ENCODE peak calls at places on chromosomes 4 and X, in ten cellular contexts. U, W, S, M, I, E, J, Z, C and Q are unnamed samples.

GRCh38 chr4:13907255-13907751 is 279.8 kb upstream of the BOD1L1 start:
- DNase-seq in U (no peak), W (no peak), S (no peak), M (no peak), I (no peak), E (peak; percentile 97), J (no peak), Z (peak; percentile 65), C (no peak), Q (peak; percentile 88)

GRCh38 chrX:78619829-78620228 is 39.3 kb downstream of the RTL3 start:
- DNase-seq in U (peak; percentile 42), W (no peak), S (no peak), M (no peak), I (peak; percentile 41), E (peak; percentile 32), J (no peak), Z (no peak), C (no peak), Q (no peak)

GRCh38 chr4:25031077-25031606 is 396 bp upstream of the LGI2 start:
- DNase-seq in U (peak; percentile 32), W (no peak), S (no peak), M (peak; percentile 22), I (peak; percentile 14), E (no peak), J (peak; percentile 83), Z (peak; percentile 43), C (no peak), Q (no peak)

GRCh38 chr4:65508169-65508568 is 162.1 kb downstream of the EPHA5 start:
- DNase-seq in U (no peak), W (no peak), S (no peak), M (no peak), I (no peak), E (peak; percentile 62), J (no peak), Z (no peak), C (no peak), Q (peak; percentile 62)

GRCh38 chr4:114263233-114263632 is 283.8 kb upstream of the ARSJ start:
- DNase-seq in U (no peak), W (no peak), S (no peak), M (no peak), I (no peak), E (peak; percentile 29), J (no peak), Z (no peak), C (no peak), Q (no peak)

GRCh38 chr4:152734015-152734698 is 45.4 kb downstream of the TIGD4 start:
- DNase-seq in U (no peak), W (no peak), S (no peak), M (no peak), I (no peak), E (no peak), J (no peak), Z (peak; percentile 47), C (no peak), Q (no peak)

GRCh38 chr4:106344324-106344970 is 24.1 kb downstream of the GIMD1 start:
- DNase-seq in U (no peak), W (no peak), S (no peak), M (no peak), I (no peak), E (peak; percentile 50), J (no peak), Z (no peak), C (no peak), Q (no peak)

GRCh38 chr4:10611673-10612072 is 72.9 kb downstream of the CLNK start:
- DNase-seq in U (peak; percentile 19), W (no peak), S (no peak), M (no peak), I (no peak), E (peak; percentile 94), J (no peak), Z (peak; percentile 92), C (peak; percentile 65), Q (no peak)

GRCh38 chrX:116749943-116750342 is 287.2 kb upstream of the CT83 start:
- DNase-seq in U (no peak), W (no peak), S (no peak), M (no peak), I (no peak), E (no peak), J (no peak), Z (peak; percentile 0), C (no peak), Q (peak; percentile 64)

GRCh38 chr4:2280531-2281300 is 18.8 kb upstream of the MXD4 start:
- DNase-seq in U (no peak), W (no peak), S (no peak), M (peak; percentile 20), I (no peak), E (no peak), J (peak; percentile 61), Z (no peak), C (no peak), Q (no peak)

GRCh38 chrX:44675364-44676024 is 132.8 kb upstream of the FUNDC1 start:
- DNase-seq in U (peak; percentile 15), W (no peak), S (no peak), M (no peak), I (no peak), E (peak; percentile 45), J (no peak), Z (no peak), C (no peak), Q (peak; percentile 89)

GRCh38 chr4:11605597-11605996 is 176.9 kb upstream of the HS3ST1 start:
- DNase-seq in U (no peak), W (no peak), S (no peak), M (no peak), I (no peak), E (no peak), J (no peak), Z (no peak), C (no peak), Q (no peak)

GRCh38 chr4:159269956-159270355 is 167.1 kb downstream of the RAPGEF2 start:
- DNase-seq in U (no peak), W (no peak), S (no peak), M (no peak), I (no peak), E (no peak), J (no peak), Z (no peak), C (no peak), Q (no peak)
- H3K27ac ChIP-seq in U (no peak overlapping the region), W (no peak overlapping the region), S (no peak overlapping the region), M (no peak overlapping the region), I (no peak overlapping the region), E (no peak overlapping the region), J (no peak overlapping the region), Z (no peak overlapping the region), C (no peak overlapping the region), Q (no peak overlapping the region)

GRCh38 chrX:38045697-38046096 is 39.3 kb downstream of the SYTL5 start:
- DNase-seq in U (no peak), W (no peak), S (no peak), M (no peak), I (no peak), E (peak; percentile 15), J (no peak), Z (no peak), C (no peak), Q (no peak)

GRCh38 chrX:38041237-38041636 is 34.9 kb downstream of the SYTL5 start:
- DNase-seq in U (no peak), W (no peak), S (no peak), M (no peak), I (no peak), E (no peak), J (no peak), Z (no peak), C (no peak), Q (no peak)

GRCh38 chrX:38048886-38049285 is 42.5 kb downstream of the SYTL5 start:
- DNase-seq in U (no peak), W (no peak), S (no peak), M (no peak), I (no peak), E (no peak), J (no peak), Z (no peak), C (no peak), Q (no peak)

GRCh38 chrX:38044682-38045081 is 38.3 kb downstream of the SYTL5 start:
- DNase-seq in U (no peak), W (no peak), S (no peak), M (no peak), I (no peak), E (no peak), J (no peak), Z (peak; percentile 19), C (no peak), Q (no peak)
- H3K27ac ChIP-seq in U (no peak overlapping the region), W (no peak overlapping the region), S (no peak overlapping the region), M (no peak overlapping the region), I (no peak overlapping the region), E (no peak overlapping the region), J (no peak overlapping the region), Z (no peak overlapping the region), C (no peak overlapping the region), Q (no peak overlapping the region)

GRCh38 chr4:105060628-105061027 is 86.0 kb upstream of the TET2 start:
- DNase-seq in U (no peak), W (no peak), S (no peak), M (no peak), I (no peak), E (no peak), J (no peak), Z (peak; percentile 12), C (no peak), Q (no peak)

GRCh38 chr4:105061136-105061696 is 85.5 kb upstream of the TET2 start:
- DNase-seq in U (no peak), W (no peak), S (no peak), M (no peak), I (peak; percentile 19), E (no peak), J (no peak), Z (peak; percentile 78), C (peak; percentile 28), Q (peak; percentile 44)

GRCh38 chr4:105057370-105058096 is 89.1 kb upstream of the TET2 start:
- DNase-seq in U (no peak), W (no peak), S (no peak), M (no peak), I (no peak), E (no peak), J (no peak), Z (no peak), C (no peak), Q (no peak)

GRCh38 chr4:105059337-105059736 is 87.3 kb upstream of the TET2 start:
- DNase-seq in U (no peak), W (no peak), S (no peak), M (no peak), I (no peak), E (no peak), J (no peak), Z (no peak), C (no peak), Q (no peak)

GRCh38 chr4:105058177-105058812 is 88.4 kb upstream of the TET2 start:
- DNase-seq in U (no peak), W (no peak), S (no peak), M (no peak), I (no peak), E (peak; percentile 17), J (no peak), Z (no peak), C (peak; percentile 12), Q (peak; percentile 59)
- H3K27ac ChIP-seq in U (no peak overlapping the region), W (no peak overlapping the region), S (no peak overlapping the region), M (no peak overlapping the region), I (no peak overlapping the region), E (no peak overlapping the region), J (no peak overlapping the region), Z (no peak overlapping the region), C (no peak overlapping the region), Q (peak overlapping the region; percentile 28)

DNA sequence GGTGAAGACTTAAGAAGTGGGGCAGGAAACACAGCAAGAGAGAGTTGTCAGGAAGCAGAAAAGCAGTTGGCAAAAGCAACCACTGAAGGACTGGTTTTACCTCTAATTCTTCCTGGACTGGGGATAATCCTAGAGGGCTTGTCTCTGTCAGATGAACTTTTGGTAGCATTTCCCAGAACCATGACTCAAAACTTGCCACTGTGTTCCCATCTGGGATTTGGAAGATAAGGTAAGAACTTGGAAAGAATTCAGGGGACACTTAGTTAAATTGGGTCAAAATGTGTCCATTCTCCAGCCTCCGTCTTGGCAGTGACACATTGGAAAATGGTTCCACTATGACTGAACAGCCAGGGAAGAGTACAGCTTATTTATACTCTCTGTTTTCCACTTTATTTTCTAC is 55.7 kb downstream of the CD38 start:
- DNase-seq in U (no peak), W (no peak), S (no peak), M (no peak), I (no peak), E (no peak), J (no peak), Z (no peak), C (no peak), Q (no peak)
- H3K27ac ChIP-seq in U (no peak overlapping the region), W (no peak overlapping the region), S (no peak overlapping the region), M (no peak overlapping the region), I (no peak overlapping the region), E (no peak overlapping the region), J (no peak overlapping the region), Z (no peak overlapping the region), C (no peak overlapping the region), Q (no peak overlapping the region)